ENCODE peak calls at places on chromosomes 5 and 9, in five cellular contexts. One of them, this sample, is unnamed.

GRCh38 chr5:111172504-111172903 is 51.7 kb upstream of the CAMK4 start:
- DNase-seq in caudate nucleus: no peak
- DNase-seq in right cardiac atrium: no peak
- DNase-seq in CD4-positive, CD25-positive, alpha-beta regulatory T cell: no peak
- DNase-seq in A549: no peak
- DNase-seq in this sample: no peak

GRCh38 chr9:113990975-113991471 is 87.1 kb downstream of the AMBP start:
- DNase-seq in A549: no peak
- DNase-seq in CD4-positive, CD25-positive, alpha-beta regulatory T cell: no peak
- DNase-seq in right cardiac atrium: no peak
- DNase-seq in caudate nucleus: no peak
- DNase-seq in this sample: no peak

GRCh38 chr9:75071530-75072122 is 16.3 kb downstream of the NMRK1 start:
- DNase-seq in caudate nucleus: peak; percentile 76
- DNase-seq in right cardiac atrium: no peak
- DNase-seq in A549: no peak
- DNase-seq in CD4-positive, CD25-positive, alpha-beta regulatory T cell: peak; percentile 62
- DNase-seq in this sample: peak; percentile 74

GRCh38 chr5:40093550-40093949 is 586.2 kb upstream of the PTGER4 start:
- DNase-seq in CD4-positive, CD25-positive, alpha-beta regulatory T cell: no peak
- DNase-seq in caudate nucleus: no peak
- DNase-seq in right cardiac atrium: no peak
- DNase-seq in A549: no peak
- DNase-seq in this sample: no peak

GRCh38 chr9:97640290-97640689 is 6.7 kb downstream of the NCBP1 start:
- DNase-seq in right cardiac atrium: no peak
- DNase-seq in caudate nucleus: no peak
- DNase-seq in A549: no peak
- DNase-seq in CD4-positive, CD25-positive, alpha-beta regulatory T cell: no peak
- DNase-seq in this sample: no peak

GRCh38 chr9:26357803-26358339 is 534.7 kb downstream of the CAAP1 start:
- DNase-seq in caudate nucleus: no peak
- DNase-seq in CD4-positive, CD25-positive, alpha-beta regulatory T cell: no peak
- DNase-seq in right cardiac atrium: no peak
- DNase-seq in A549: no peak
- DNase-seq in this sample: no peak

GRCh38 chr5:61184708-61185107 is 22.4 kb upstream of the SMIM15 start:
- DNase-seq in right cardiac atrium: no peak
- DNase-seq in caudate nucleus: no peak
- DNase-seq in CD4-positive, CD25-positive, alpha-beta regulatory T cell: no peak
- DNase-seq in A549: no peak
- DNase-seq in this sample: no peak

GRCh38 chr9:90659626-90660364 is 17.2 kb upstream of the DIRAS2 start:
- DNase-seq in caudate nucleus: no peak
- DNase-seq in CD4-positive, CD25-positive, alpha-beta regulatory T cell: no peak
- DNase-seq in A549: no peak
- DNase-seq in right cardiac atrium: no peak
- DNase-seq in this sample: no peak

GRCh38 chr5:128644863-128645262 is 106.8 kb upstream of the FBN2 start:
- DNase-seq in CD4-positive, CD25-positive, alpha-beta regulatory T cell: no peak
- DNase-seq in A549: no peak
- DNase-seq in caudate nucleus: no peak
- DNase-seq in right cardiac atrium: no peak
- DNase-seq in this sample: no peak

GRCh38 chr9:114898741-114899140 is 31.6 kb downstream of the TNFSF8 start:
- DNase-seq in caudate nucleus: peak; percentile 41
- DNase-seq in CD4-positive, CD25-positive, alpha-beta regulatory T cell: peak; percentile 96
- DNase-seq in right cardiac atrium: peak; percentile 75
- DNase-seq in A549: no peak
- DNase-seq in this sample: peak; percentile 83

GRCh38 chr9:71758277-71758676 is 10.0 kb downstream of the CEMIP2 start:
- DNase-seq in A549: no peak
- DNase-seq in caudate nucleus: no peak
- DNase-seq in right cardiac atrium: no peak
- DNase-seq in CD4-positive, CD25-positive, alpha-beta regulatory T cell: no peak
- DNase-seq in this sample: no peak

GRCh38 chr5:72427016-72427415 is 80.2 kb downstream of the ZNF366 start:
- DNase-seq in CD4-positive, CD25-positive, alpha-beta regulatory T cell: no peak
- DNase-seq in A549: no peak
- DNase-seq in caudate nucleus: no peak
- DNase-seq in right cardiac atrium: no peak
- DNase-seq in this sample: no peak

GRCh38 chr5:149433524-149434131 is 54.5 kb upstream of the IL17B start:
- DNase-seq in right cardiac atrium: no peak
- DNase-seq in CD4-positive, CD25-positive, alpha-beta regulatory T cell: no peak
- DNase-seq in A549: no peak
- DNase-seq in caudate nucleus: no peak
- DNase-seq in this sample: no peak

GRCh38 chr5:150640311-150641005 is at the start of gene SYNPO:
- DNase-seq in right cardiac atrium: peak; percentile 91
- DNase-seq in CD4-positive, CD25-positive, alpha-beta regulatory T cell: no peak
- DNase-seq in caudate nucleus: peak; percentile 83
- DNase-seq in A549: peak; percentile 84
- DNase-seq in this sample: no peak

GRCh38 chr5:9196403-9197224 is 349.3 kb downstream of the SEMA5A start:
- DNase-seq in A549: no peak
- DNase-seq in right cardiac atrium: no peak
- DNase-seq in caudate nucleus: no peak
- DNase-seq in CD4-positive, CD25-positive, alpha-beta regulatory T cell: no peak
- DNase-seq in this sample: no peak

GRCh38 chr5:130109152-130109551 is 204.9 kb downstream of the CHSY3 start:
- DNase-seq in right cardiac atrium: no peak
- DNase-seq in A549: peak; percentile 50
- DNase-seq in caudate nucleus: no peak
- DNase-seq in CD4-positive, CD25-positive, alpha-beta regulatory T cell: peak; percentile 24
- DNase-seq in this sample: no peak

GRCh38 chr5:15124461-15124860 is 252.9 kb upstream of the ANKH start:
- DNase-seq in CD4-positive, CD25-positive, alpha-beta regulatory T cell: no peak
- DNase-seq in caudate nucleus: no peak
- DNase-seq in A549: no peak
- DNase-seq in right cardiac atrium: no peak
- DNase-seq in this sample: no peak

GRCh38 chr9:5113523-5113922 is 71.9 kb downstream of the INSL6 start:
- DNase-seq in caudate nucleus: no peak
- DNase-seq in right cardiac atrium: peak; percentile 26
- DNase-seq in A549: no peak
- DNase-seq in CD4-positive, CD25-positive, alpha-beta regulatory T cell: no peak
- DNase-seq in this sample: no peak

GRCh38 chr9:119736478-119737454 is 367.5 kb upstream of the BRINP1 start:
- DNase-seq in A549: no peak
- DNase-seq in caudate nucleus: no peak
- DNase-seq in CD4-positive, CD25-positive, alpha-beta regulatory T cell: no peak
- DNase-seq in right cardiac atrium: no peak
- DNase-seq in this sample: no peak

GRCh38 chr5:168822745-168823281 is 243.6 kb upstream of the PANK3 start:
- DNase-seq in A549: no peak
- DNase-seq in CD4-positive, CD25-positive, alpha-beta regulatory T cell: no peak
- DNase-seq in caudate nucleus: no peak
- DNase-seq in right cardiac atrium: no peak
- DNase-seq in this sample: no peak

GRCh38 chr5:95880081-95880926 is 57.8 kb upstream of the GLRX start:
- DNase-seq in CD4-positive, CD25-positive, alpha-beta regulatory T cell: no peak
- DNase-seq in caudate nucleus: no peak
- DNase-seq in right cardiac atrium: no peak
- DNase-seq in A549: no peak
- DNase-seq in this sample: no peak

GRCh38 chr9:22216730-22217160 is 207.6 kb upstream of the CDKN2B start:
- DNase-seq in caudate nucleus: no peak
- DNase-seq in A549: no peak
- DNase-seq in right cardiac atrium: no peak
- DNase-seq in CD4-positive, CD25-positive, alpha-beta regulatory T cell: no peak
- DNase-seq in this sample: no peak

GRCh38 chr9:106731910-106732309 is 131.1 kb upstream of the ZNF462 start:
- DNase-seq in right cardiac atrium: no peak
- DNase-seq in A549: no peak
- DNase-seq in CD4-positive, CD25-positive, alpha-beta regulatory T cell: no peak
- DNase-seq in caudate nucleus: no peak
- DNase-seq in this sample: no peak

GRCh38 chr5:2877520-2877919 is 126.0 kb upstream of the IRX2 start:
- DNase-seq in right cardiac atrium: no peak
- DNase-seq in caudate nucleus: no peak
- DNase-seq in A549: no peak
- DNase-seq in CD4-positive, CD25-positive, alpha-beta regulatory T cell: no peak
- DNase-seq in this sample: no peak

DNA sequence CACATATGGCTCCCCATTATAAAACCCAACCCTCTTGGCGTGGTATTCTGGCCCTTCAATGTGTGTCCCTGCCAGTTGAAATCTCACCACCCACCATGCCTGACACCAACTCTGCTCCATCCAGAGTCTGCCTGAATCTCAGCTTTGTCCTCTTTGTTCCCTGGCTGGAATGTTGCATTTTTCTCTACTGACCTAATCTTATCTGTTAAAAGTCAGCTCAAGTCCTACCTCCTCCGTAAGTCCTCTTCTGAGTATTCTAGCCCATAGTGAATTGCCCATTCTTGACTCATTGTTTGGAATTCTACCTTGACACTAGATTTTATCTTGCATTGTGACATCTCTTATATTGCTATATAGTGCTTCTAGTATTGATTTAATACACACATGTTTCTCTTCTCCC is 207.1 kb upstream of the VLDLR start:
- DNase-seq in CD4-positive, CD25-positive, alpha-beta regulatory T cell: no peak
- DNase-seq in A549: no peak
- DNase-seq in caudate nucleus: no peak
- DNase-seq in right cardiac atrium: no peak
- DNase-seq in this sample: no peak
- H3K27ac ChIP-seq in CD4-positive, CD25-positive, alpha-beta regulatory T cell: no peak overlapping the region
- H3K27ac ChIP-seq in A549: no peak overlapping the region
- H3K27ac ChIP-seq in caudate nucleus: no peak overlapping the region
- H3K27ac ChIP-seq in right cardiac atrium: no peak overlapping the region
- H3K27ac ChIP-seq in this sample: no peak overlapping the region

GRCh38 chr9:13958672-13959071 is 355.3 kb downstream of the NFIB start:
- DNase-seq in A549: no peak
- DNase-seq in CD4-positive, CD25-positive, alpha-beta regulatory T cell: no peak
- DNase-seq in caudate nucleus: no peak
- DNase-seq in right cardiac atrium: no peak
- DNase-seq in this sample: no peak

GRCh38 chr9:13963005-13963653 is 350.8 kb downstream of the NFIB start:
- DNase-seq in right cardiac atrium: no peak
- DNase-seq in CD4-positive, CD25-positive, alpha-beta regulatory T cell: no peak
- DNase-seq in A549: no peak
- DNase-seq in caudate nucleus: peak; percentile 22
- DNase-seq in this sample: no peak

GRCh38 chr9:13957089-13957488 is 356.9 kb downstream of the NFIB start:
- DNase-seq in caudate nucleus: no peak
- DNase-seq in CD4-positive, CD25-positive, alpha-beta regulatory T cell: no peak
- DNase-seq in right cardiac atrium: no peak
- DNase-seq in A549: no peak
- DNase-seq in this sample: no peak

GRCh38 chr9:13960011-13960765 is 353.8 kb downstream of the NFIB start:
- DNase-seq in CD4-positive, CD25-positive, alpha-beta regulatory T cell: no peak
- DNase-seq in caudate nucleus: no peak
- DNase-seq in right cardiac atrium: peak; percentile 66
- DNase-seq in A549: no peak
- DNase-seq in this sample: no peak

DNA sequence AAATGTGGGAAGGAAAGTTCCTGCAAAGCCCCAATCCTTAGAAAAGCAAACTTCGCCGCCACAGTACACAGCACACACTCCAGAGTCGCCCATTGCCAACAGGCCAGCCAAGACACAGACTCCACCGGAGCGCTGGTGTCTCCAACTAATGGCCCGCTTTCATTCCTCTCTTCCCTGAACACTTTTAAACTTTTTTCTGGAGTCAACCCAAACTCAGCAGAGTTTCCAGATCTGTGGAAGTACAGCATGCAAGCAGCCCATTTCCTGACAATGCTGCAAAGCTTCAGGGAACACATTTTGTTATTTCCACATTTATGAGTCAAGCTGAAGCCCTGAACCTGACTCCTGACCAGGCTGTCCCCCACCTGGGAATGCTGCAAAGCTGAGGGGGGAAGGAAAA is 351.9 kb downstream of the NFIB start:
- DNase-seq in caudate nucleus: no peak
- DNase-seq in A549: no peak
- DNase-seq in CD4-positive, CD25-positive, alpha-beta regulatory T cell: no peak
- DNase-seq in right cardiac atrium: peak; percentile 79
- DNase-seq in this sample: no peak
- H3K27ac ChIP-seq in caudate nucleus: no peak overlapping the region
- H3K27ac ChIP-seq in A549: no peak overlapping the region
- H3K27ac ChIP-seq in CD4-positive, CD25-positive, alpha-beta regulatory T cell: no peak overlapping the region
- H3K27ac ChIP-seq in right cardiac atrium: no peak overlapping the region
- H3K27ac ChIP-seq in this sample: no peak overlapping the region

GRCh38 chr5:172186114-172186695 is 1.8 kb downstream of the STK10 start:
- DNase-seq in CD4-positive, CD25-positive, alpha-beta regulatory T cell: no peak
- DNase-seq in caudate nucleus: no peak
- DNase-seq in right cardiac atrium: no peak
- DNase-seq in A549: no peak
- DNase-seq in this sample: no peak
- H3K27ac ChIP-seq in CD4-positive, CD25-positive, alpha-beta regulatory T cell: peak overlapping the region; percentile 95
- H3K27ac ChIP-seq in caudate nucleus: no peak overlapping the region
- H3K27ac ChIP-seq in right cardiac atrium: peak overlapping the region; percentile 77
- H3K27ac ChIP-seq in A549: peak overlapping the region; percentile 88
- H3K27ac ChIP-seq in this sample: peak overlapping the region; percentile 98

GRCh38 chr5:173090626-173091025 is 34.5 kb downstream of the CREBRF start:
- DNase-seq in A549: no peak
- DNase-seq in caudate nucleus: no peak
- DNase-seq in CD4-positive, CD25-positive, alpha-beta regulatory T cell: no peak
- DNase-seq in right cardiac atrium: no peak
- DNase-seq in this sample: no peak

GRCh38 chr5:173094012-173094661 is 38.0 kb downstream of the CREBRF start:
- DNase-seq in right cardiac atrium: no peak
- DNase-seq in caudate nucleus: no peak
- DNase-seq in CD4-positive, CD25-positive, alpha-beta regulatory T cell: no peak
- DNase-seq in A549: peak; percentile 59
- DNase-seq in this sample: no peak

GRCh38 chr5:173089581-173089980 is 33.4 kb downstream of the CREBRF start:
- DNase-seq in caudate nucleus: no peak
- DNase-seq in CD4-positive, CD25-positive, alpha-beta regulatory T cell: no peak
- DNase-seq in A549: no peak
- DNase-seq in right cardiac atrium: no peak
- DNase-seq in this sample: no peak

GRCh38 chr5:173091981-173092380 is 35.8 kb downstream of the CREBRF start:
- DNase-seq in right cardiac atrium: no peak
- DNase-seq in caudate nucleus: no peak
- DNase-seq in CD4-positive, CD25-positive, alpha-beta regulatory T cell: no peak
- DNase-seq in A549: no peak
- DNase-seq in this sample: no peak

DNA sequence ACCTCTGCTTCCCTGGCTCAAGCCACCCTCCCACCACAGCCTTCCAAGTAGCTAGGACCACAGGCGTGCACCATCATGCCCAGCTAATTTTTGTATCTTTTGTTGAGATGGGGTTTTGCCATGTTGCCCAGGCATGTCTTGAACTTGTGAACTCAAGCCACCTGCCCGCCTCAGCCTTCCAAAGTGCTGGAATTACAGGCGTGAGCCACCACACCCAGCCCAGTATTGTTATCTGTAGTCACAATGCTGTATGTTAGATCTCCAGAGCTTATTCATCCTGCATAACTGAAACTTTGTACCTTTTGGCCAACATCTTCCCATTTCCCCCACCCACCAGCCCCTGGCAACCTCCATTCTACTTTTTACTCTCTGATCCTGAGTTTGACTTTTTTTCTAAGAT is 37.4 kb downstream of the CREBRF start:
- DNase-seq in caudate nucleus: no peak
- DNase-seq in A549: peak; percentile 28
- DNase-seq in right cardiac atrium: no peak
- DNase-seq in CD4-positive, CD25-positive, alpha-beta regulatory T cell: no peak
- DNase-seq in this sample: no peak
- H3K27ac ChIP-seq in caudate nucleus: no peak overlapping the region
- H3K27ac ChIP-seq in A549: peak overlapping the region; percentile 44
- H3K27ac ChIP-seq in right cardiac atrium: peak overlapping the region; percentile 20
- H3K27ac ChIP-seq in CD4-positive, CD25-positive, alpha-beta regulatory T cell: no peak overlapping the region
- H3K27ac ChIP-seq in this sample: no peak overlapping the region

This sample was measured in CD4-positive, alpha-beta T cell.